ENCODE peak calls at places on chromosomes 2 and 18, in ten cellular contexts. X is tibial nerve, Q is upper lobe of right lung, Y is mucosa of descending colon, O is H1, U is K562, K is right atrium auricular region, T is fibroblast of lung, S is lower leg skin, N is cardiac muscle cell. M is an unnamed sample.

GRCh38 chr2:18474690-18475089 is 85.8 kb downstream of the RDH14 start:
- DNase-seq in U (no peak), K (no peak), X (no peak), S (no peak), T (no peak), O (no peak), Q (no peak), N (peak; percentile 51), Y (no peak), M (no peak)

GRCh38 chr2:160091381-160091780 is 29.0 kb upstream of the PLA2R1 start:
- DNase-seq in K (no peak), Q (no peak), T (peak; percentile 19), X (no peak), S (no peak), N (peak; percentile 50), O (no peak), U (no peak), Y (no peak), M (no peak)

GRCh38 chr2:176087330-176088047 is 3.7 kb upstream of the EVX2 start:
- DNase-seq in Q (no peak), O (no peak), U (no peak), Y (no peak), T (no peak), K (no peak), N (no peak), X (no peak), S (peak; percentile 68), M (no peak)

GRCh38 chr2:20585710-20586378 is 65.1 kb downstream of the HS1BP3 start:
- DNase-seq in K (no peak), Q (peak; percentile 45), U (no peak), N (no peak), Y (no peak), X (no peak), S (no peak), T (no peak), O (no peak), M (no peak)

GRCh38 chr2:216056739-216057138 is 24.9 kb downstream of the PECR start:
- DNase-seq in N (no peak), Y (no peak), K (no peak), T (no peak), O (no peak), S (no peak), U (no peak), Q (no peak), X (no peak), M (no peak)

GRCh38 chr18:80108122-80108536 is 933 bp upstream of the ADNP2 start:
- DNase-seq in S (no peak), N (no peak), Q (no peak), O (no peak), K (no peak), Y (peak; percentile 43), T (no peak), U (no peak), X (no peak), M (no peak)

GRCh38 chr2:72762276-72762675 is 63.6 kb downstream of the EXOC6B start:
- DNase-seq in S (no peak), X (no peak), O (no peak), T (no peak), Y (no peak), K (no peak), N (no peak), Q (no peak), U (no peak), M (no peak)

GRCh38 chr2:160221391-160222276 is 21.6 kb upstream of the ITGB6 start:
- DNase-seq in Y (peak; percentile 88), N (peak; percentile 82), X (no peak), T (peak; percentile 80), U (no peak), Q (peak; percentile 90), S (peak; percentile 87), K (peak; percentile 77), O (no peak), M (no peak)

DNA sequence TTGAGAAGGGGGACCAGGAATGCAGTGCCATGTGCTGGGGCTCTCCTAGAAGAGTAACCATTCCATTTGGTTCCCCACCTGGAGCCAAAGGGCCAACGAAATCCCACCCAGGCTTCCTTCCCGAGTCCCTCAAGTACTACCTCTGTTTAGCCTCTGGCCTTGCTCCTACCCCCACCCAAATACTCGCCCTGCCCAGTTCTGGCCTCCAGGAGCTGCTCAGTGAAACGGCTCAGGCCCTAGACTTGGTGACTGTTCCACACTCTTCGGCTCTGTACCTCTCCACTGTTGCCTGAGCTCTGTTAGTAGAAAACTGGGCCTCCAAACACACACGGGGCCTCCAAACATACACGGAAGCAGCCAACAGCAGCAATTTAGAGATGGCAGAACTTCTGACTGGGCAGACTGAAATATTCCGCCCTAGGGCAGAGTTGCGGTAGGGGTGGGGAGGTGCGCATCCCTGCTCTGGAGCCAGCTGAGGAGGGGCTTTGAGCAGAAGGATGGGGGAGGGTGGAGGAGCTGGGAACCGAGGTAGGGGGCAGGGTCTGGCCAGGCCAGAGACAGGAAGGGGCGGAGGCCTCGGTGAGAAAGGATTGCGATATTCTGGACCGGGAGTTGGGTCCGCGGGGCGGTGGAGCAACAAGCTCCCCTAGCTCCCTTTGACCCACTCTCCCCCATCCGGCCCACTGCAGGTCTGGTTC is 4.3 kb downstream of the OTX1 start:
- DNase-seq in N (no peak), U (no peak), O (peak; percentile 77), K (no peak), X (no peak), S (no peak), Y (peak; percentile 22), T (no peak), Q (no peak), M (peak; percentile 85)
- H3K4me3 ChIP-seq in N (no peak overlapping the region), U (no peak overlapping the region), O (peak overlapping the region; percentile 7), K (peak overlapping the region; percentile 27), X (no peak overlapping the region), S (no peak overlapping the region), Y (no peak overlapping the region), T (no peak overlapping the region), Q (no peak overlapping the region), M (peak overlapping the region; percentile 89)

GRCh38 chr18:3836483-3836882 is 386.5 kb downstream of the TGIF1 start:
- DNase-seq in S (no peak), U (no peak), K (no peak), Q (no peak), O (no peak), N (no peak), T (no peak), Y (no peak), X (no peak), M (peak; percentile 15)

GRCh38 chr18:3839481-3840075 is 389.6 kb downstream of the TGIF1 start:
- DNase-seq in X (no peak), Y (no peak), T (no peak), O (no peak), U (no peak), S (no peak), K (no peak), Q (no peak), N (no peak), M (peak; percentile 40)

GRCh38 chr18:3832211-3832610 is 382.2 kb downstream of the TGIF1 start:
- DNase-seq in U (no peak), T (no peak), Y (no peak), Q (no peak), N (no peak), O (no peak), X (no peak), K (no peak), S (no peak), M (no peak)

GRCh38 chr18:3842844-3843243 is 392.9 kb downstream of the TGIF1 start:
- DNase-seq in O (no peak), T (no peak), X (no peak), Y (no peak), K (no peak), N (no peak), U (no peak), S (no peak), Q (no peak), M (no peak)

DNA sequence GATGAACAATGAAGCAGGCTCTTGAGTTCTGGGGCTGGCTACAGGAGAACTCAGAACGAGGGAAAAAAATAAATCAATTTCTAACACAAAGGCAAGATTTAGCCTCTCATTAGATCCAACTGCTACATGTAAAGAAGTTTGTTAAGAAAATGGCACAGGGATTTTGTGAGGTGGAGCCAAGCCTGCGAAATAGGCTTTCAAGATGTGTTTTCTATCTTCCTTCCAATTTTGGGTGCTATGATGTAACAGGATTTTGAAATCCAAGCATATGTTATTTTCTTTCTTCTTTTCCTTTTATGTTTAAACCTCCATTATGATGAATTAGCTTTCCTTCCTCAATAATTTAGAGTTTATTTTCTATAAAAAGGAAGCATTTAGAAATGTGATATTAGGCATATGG is 387.0 kb downstream of the TGIF1 start:
- DNase-seq in N (no peak), T (no peak), K (no peak), O (no peak), Q (no peak), Y (no peak), S (no peak), U (no peak), X (no peak), M (no peak)
- H3K4me3 ChIP-seq in N (no peak overlapping the region), T (no peak overlapping the region), K (no peak overlapping the region), O (no peak overlapping the region), Q (no peak overlapping the region), Y (no peak overlapping the region), S (no peak overlapping the region), U (no peak overlapping the region), X (no peak overlapping the region), M (no peak overlapping the region)

GRCh38 chr2:199979398-199979797 is 24.0 kb downstream of the MAIP1 start:
- DNase-seq in T (no peak), X (no peak), N (no peak), Y (no peak), K (no peak), Q (no peak), U (no peak), S (no peak), O (no peak), M (no peak)

GRCh38 chr2:199982444-199982843 is 27.1 kb downstream of the MAIP1 start:
- DNase-seq in K (no peak), N (no peak), Y (no peak), U (no peak), X (no peak), T (no peak), Q (no peak), S (no peak), O (no peak), M (no peak)

GRCh38 chr2:199983534-199983933 is 28.2 kb downstream of the MAIP1 start:
- DNase-seq in X (no peak), Y (no peak), S (no peak), K (no peak), T (no peak), Q (no peak), O (no peak), U (no peak), N (no peak), M (peak; percentile 42)

GRCh38 chr2:199977984-199978415 is 22.6 kb downstream of the MAIP1 start:
- DNase-seq in X (no peak), K (no peak), O (no peak), S (no peak), N (peak; percentile 70), Q (no peak), Y (no peak), T (peak; percentile 97), U (no peak), M (no peak)

DNA sequence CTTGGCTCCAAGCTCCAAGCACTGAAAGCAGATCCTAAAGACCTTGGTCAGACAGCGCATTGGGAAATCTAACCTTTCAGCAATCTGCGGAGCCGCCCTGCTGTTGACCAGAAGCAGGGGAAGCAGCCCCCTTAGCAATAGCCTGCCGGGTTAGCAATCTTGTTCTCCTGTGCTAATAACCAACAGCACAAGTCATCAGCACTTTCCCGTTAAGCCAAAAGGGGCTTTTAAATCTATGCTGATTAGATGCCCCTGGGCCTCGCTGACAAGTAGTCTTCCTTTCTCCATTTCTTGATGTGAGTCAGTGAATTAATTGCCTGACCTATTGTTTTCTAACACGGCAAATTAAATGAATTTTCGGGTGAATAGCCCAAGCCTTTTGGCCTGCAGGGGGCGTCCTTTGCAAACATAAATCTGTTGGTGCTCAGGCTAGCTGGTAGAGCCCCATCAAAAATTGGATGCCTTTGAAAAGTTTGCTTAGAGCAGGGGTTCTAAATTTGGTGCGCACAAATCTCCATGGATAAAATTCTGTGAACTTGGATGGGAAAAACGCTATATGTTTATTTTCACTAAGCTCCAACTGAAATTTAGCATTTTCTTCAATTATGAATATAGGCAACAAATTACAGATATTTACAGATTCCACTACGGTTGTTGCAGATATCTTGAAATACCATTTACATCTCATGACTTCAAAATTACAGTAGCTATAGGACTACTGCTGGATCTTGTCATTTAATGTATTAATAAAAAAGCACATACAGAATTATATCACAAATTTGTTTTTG is 24.7 kb downstream of the MAIP1 start:
- DNase-seq in Q (peak; percentile 86), O (peak; percentile 96), K (peak; percentile 94), X (peak; percentile 97), N (peak; percentile 89), Y (peak; percentile 87), S (peak; percentile 97), U (peak; percentile 37), T (peak; percentile 91), M (peak; percentile 95)
- H3K4me3 ChIP-seq in Q (no peak overlapping the region), O (no peak overlapping the region), K (peak overlapping the region; percentile 17), X (no peak overlapping the region), N (no peak overlapping the region), Y (no peak overlapping the region), S (no peak overlapping the region), U (no peak overlapping the region), T (peak overlapping the region; percentile 37), M (peak overlapping the region; percentile 25)

DNA sequence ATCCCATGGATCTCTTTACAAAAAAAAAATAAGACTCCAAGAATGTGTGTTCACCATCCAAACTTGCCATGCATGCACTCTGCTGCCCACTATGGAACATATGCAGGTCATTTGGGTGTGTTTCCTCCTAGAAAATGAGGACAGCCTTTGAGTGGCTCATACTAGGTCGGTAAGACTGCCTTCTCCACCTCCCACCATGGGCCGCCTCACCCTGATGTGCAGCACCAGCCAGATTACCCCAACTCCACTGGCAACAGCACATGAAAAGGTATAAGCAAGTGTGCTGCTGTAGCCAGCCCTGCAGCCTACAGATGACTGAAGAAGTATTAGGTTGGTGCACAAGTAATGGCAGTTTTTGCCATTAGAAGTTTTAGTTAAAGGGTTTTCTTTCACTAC is 214.2 kb downstream of the ATAD2B start:
- DNase-seq in Q (no peak), O (peak; percentile 45), N (no peak), Y (no peak), S (no peak), U (no peak), T (no peak), K (no peak), X (no peak), M (no peak)
- H3K4me3 ChIP-seq in Q (no peak overlapping the region), O (no peak overlapping the region), N (no peak overlapping the region), Y (no peak overlapping the region), S (no peak overlapping the region), U (no peak overlapping the region), T (no peak overlapping the region), K (no peak overlapping the region), X (no peak overlapping the region), M (no peak overlapping the region)

M was measured in GM23338.